ENCODE peak calls at places on chromosome 21, in five cellular contexts. E is AG09309, Z is AG10803, V is ovary, G is right atrium auricular region. F is an unnamed sample.
A peak's percentile ranks its signal among the peaks of the same experiment; 100 is the strongest.

GRCh38 chr21:14616303-14617039 is 70.4 kb upstream of the SAMSN1 start:
- DNase-seq in G (no peak), Z (no peak), V (no peak), E (no peak), F (no peak)

GRCh38 chr21:28338906-28339305 is 653.8 kb downstream of the LTN1 start:
- DNase-seq in G (no peak), Z (no peak), V (no peak), E (no peak), F (no peak)

GRCh38 chr21:28325618-28326017 is 667.1 kb downstream of the LTN1 start:
- DNase-seq in V (no peak), G (no peak), Z (no peak), E (no peak), F (no peak)

GRCh38 chr21:35178812-35179211 is 129.7 kb upstream of the RUNX1 start:
- DNase-seq in G (no peak), V (no peak), Z (peak; percentile 42), E (no peak), F (no peak)

GRCh38 chr21:39681845-39682244 is 63.1 kb upstream of the IGSF5 start:
- DNase-seq in Z (peak; percentile 86), G (no peak), E (peak; percentile 84), V (no peak), F (no peak)

GRCh38 chr21:46667735-46668380 is 32.4 kb downstream of the PRMT2 start:
- DNase-seq in Z (peak; percentile 39), V (no peak), G (no peak), E (no peak), F (no peak)

GRCh38 chr21:35324372-35325220 is 275.5 kb upstream of the RUNX1 start:
- DNase-seq in V (peak; percentile 29), Z (peak; percentile 94), G (no peak), E (peak; percentile 57), F (no peak)

GRCh38 chr21:35236090-35236489 is 187.0 kb upstream of the RUNX1 start:
- DNase-seq in Z (no peak), V (no peak), G (no peak), E (no peak), F (no peak)

GRCh38 chr21:38888956-38889605 is 83.4 kb downstream of the ETS2 start:
- DNase-seq in Z (peak; percentile 29), E (no peak), V (no peak), G (no peak), F (no peak)

GRCh38 chr21:38820471-38821239 is 14.9 kb downstream of the ETS2 start:
- DNase-seq in G (no peak), Z (peak; percentile 32), V (no peak), E (no peak), F (no peak)

GRCh38 chr21:38386967-38387366 is 111.3 kb downstream of the ERG start:
- DNase-seq in Z (no peak), E (no peak), V (no peak), G (no peak), F (no peak)

GRCh38 chr21:16169102-16169511 is 439.3 kb downstream of the USP25 start:
- DNase-seq in V (no peak), E (peak; percentile 57), Z (peak; percentile 64), G (no peak), F (no peak)

GRCh38 chr21:19684328-19684727 is 1280.7 kb upstream of the TMPRSS15 start:
- DNase-seq in G (no peak), Z (no peak), E (no peak), V (no peak), F (no peak)

GRCh38 chr21:23950344-23950743 is 1656.9 kb downstream of the MRPL39 start:
- DNase-seq in Z (no peak), E (no peak), G (no peak), V (no peak), F (no peak)

GRCh38 chr21:40186036-40186435 is 318.8 kb downstream of the PCP4 start:
- DNase-seq in V (no peak), E (peak; percentile 1), Z (peak; percentile 2), G (no peak), F (no peak)

GRCh38 chr21:46298083-46298412 is 11.9 kb downstream of the YBEY start:
- DNase-seq in V (no peak), E (no peak), Z (peak; percentile 30), G (no peak), F (no peak)

GRCh38 chr21:17730782-17731181 is 88.4 kb downstream of the C21orf91 start:
- DNase-seq in Z (peak; percentile 3), G (no peak), V (no peak), E (no peak), F (no peak)

GRCh38 chr21:14554948-14555347 is 8.8 kb upstream of the SAMSN1 start:
- DNase-seq in E (no peak), G (no peak), V (no peak), Z (no peak), F (no peak)

GRCh38 chr21:39756285-39756684 is 11.3 kb downstream of the IGSF5 start:
- DNase-seq in E (no peak), V (no peak), Z (no peak), G (no peak), F (no peak)

GRCh38 chr21:39422468-39423241 is 22.9 kb downstream of the LCA5L start:
- DNase-seq in G (no peak), V (no peak), E (no peak), Z (no peak), F (no peak)

GRCh38 chr21:23131177-23131576 is 2133.0 kb downstream of the NCAM2 start:
- DNase-seq in Z (no peak), V (no peak), E (no peak), G (no peak), F (no peak)

GRCh38 chr21:14547834-14548513 is 1.9 kb upstream of the SAMSN1 start:
- DNase-seq in Z (no peak), V (no peak), E (no peak), G (no peak), F (no peak)

GRCh38 chr21:23014021-23014420 is 2015.8 kb downstream of the NCAM2 start:
- DNase-seq in V (no peak), E (no peak), Z (no peak), G (no peak), F (no peak)

GRCh38 chr21:25801217-25802015 is 66.6 kb downstream of the GABPA start:
- DNase-seq in G (peak; percentile 83), E (peak; percentile 42), V (peak; percentile 38), Z (peak; percentile 79), F (peak; percentile 93)

GRCh38 chr21:38330671-38331070 is 73.9 kb downstream of the KCNJ15 start:
- DNase-seq in Z (no peak), V (no peak), E (no peak), G (no peak), F (no peak)

GRCh38 chr21:16976132-16976666 is 536.6 kb upstream of the CXADR start:
- DNase-seq in G (no peak), E (no peak), Z (no peak), V (no peak), F (no peak)

GRCh38 chr21:46454634-46455390 is 3.9 kb upstream of the DIP2A start:
- DNase-seq in G (no peak), E (no peak), Z (no peak), V (no peak), F (no peak)

GRCh38 chr21:16594191-16594590 is 864.4 kb downstream of the USP25 start:
- DNase-seq in G (no peak), V (no peak), E (no peak), Z (no peak), F (no peak)

GRCh38 chr21:14913576-14914146 is 151.1 kb downstream of the NRIP1 start:
- DNase-seq in Z (no peak), V (no peak), E (no peak), G (no peak), F (no peak)

GRCh38 chr21:21232320-21232719 is 234.1 kb downstream of the NCAM2 start:
- DNase-seq in E (no peak), V (no peak), G (no peak), Z (peak; percentile 60), F (no peak)
- TF ChIP-seq CTCF in E (peak; percentile 0), V (no peak), G (no peak), Z (peak; percentile 70), F (peak; percentile 5)

GRCh38 chr21:26845066-26845749 is at the start of gene ADAMTS1:
- DNase-seq in V (peak; percentile 97), G (peak; percentile 97), E (peak; percentile 80), Z (peak; percentile 91), F (peak; percentile 89)
- TF ChIP-seq CTCF in V (peak; percentile 29), G (no peak), E (peak; percentile 18), Z (peak; percentile 26), F (no peak)

GRCh38 chr21:29362758-29363157 is 64.0 kb downstream of the BACH1 start:
- DNase-seq in V (no peak), Z (no peak), E (no peak), G (no peak), F (no peak)

GRCh38 chr21:29366532-29366931 is 67.8 kb downstream of the BACH1 start:
- DNase-seq in G (no peak), Z (no peak), E (no peak), V (no peak), F (no peak)

GRCh38 chr21:29365636-29366305 is 67.0 kb downstream of the BACH1 start:
- DNase-seq in Z (no peak), G (no peak), V (no peak), E (no peak), F (no peak)

GRCh38 chr21:29359718-29360117 is 61.0 kb downstream of the BACH1 start:
- DNase-seq in V (no peak), Z (no peak), E (no peak), G (no peak), F (no peak)

DNA sequence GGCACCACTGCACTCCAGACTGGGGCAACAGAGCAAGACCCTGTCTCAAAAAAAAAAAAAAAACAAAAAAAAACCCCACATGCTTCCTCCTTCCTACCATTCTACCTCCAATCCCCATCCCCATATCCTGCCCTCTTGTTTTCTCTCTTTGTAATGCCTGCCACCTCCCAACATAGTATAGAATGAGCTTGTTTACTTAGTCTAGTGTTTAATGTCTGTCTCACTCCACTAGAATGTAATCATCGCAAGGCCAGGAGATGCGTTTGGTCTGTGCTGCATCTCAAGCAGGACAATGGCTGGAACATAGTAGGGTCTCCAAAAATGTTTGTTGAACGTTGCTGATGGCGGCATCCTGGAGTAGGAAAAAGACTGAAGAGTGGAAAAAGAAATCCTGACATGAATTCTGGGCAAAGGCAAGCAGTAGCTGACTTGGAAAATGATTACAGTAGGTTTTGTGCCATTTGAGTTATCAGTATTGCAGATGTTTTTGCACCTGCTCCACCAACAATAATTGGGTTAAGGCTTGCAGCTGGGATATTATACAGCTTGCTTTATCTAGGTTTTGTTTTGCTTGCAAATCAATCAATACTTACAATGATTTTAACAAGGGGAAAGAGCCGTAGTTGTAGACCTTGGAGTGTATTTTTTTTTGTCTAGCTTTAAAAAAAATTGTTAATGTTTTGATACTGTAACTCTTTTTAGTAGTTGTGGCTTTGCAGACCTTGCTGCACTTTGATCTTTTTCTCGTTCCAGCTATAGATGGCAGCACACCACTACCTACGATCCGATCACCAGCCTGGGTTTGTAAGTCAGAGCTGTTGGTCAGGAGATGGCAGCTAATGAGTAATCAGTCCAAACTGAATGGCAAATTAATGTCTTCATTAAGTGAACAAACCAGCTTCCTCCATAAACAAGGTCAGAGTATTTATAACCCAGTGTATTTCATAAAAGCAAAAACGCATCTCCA is 62.4 kb downstream of the BACH1 start:
- DNase-seq in E (no peak), Z (no peak), G (no peak), V (no peak), F (no peak)
- TF ChIP-seq CTCF in E (no peak), Z (no peak), G (no peak), V (no peak), F (no peak)

DNA sequence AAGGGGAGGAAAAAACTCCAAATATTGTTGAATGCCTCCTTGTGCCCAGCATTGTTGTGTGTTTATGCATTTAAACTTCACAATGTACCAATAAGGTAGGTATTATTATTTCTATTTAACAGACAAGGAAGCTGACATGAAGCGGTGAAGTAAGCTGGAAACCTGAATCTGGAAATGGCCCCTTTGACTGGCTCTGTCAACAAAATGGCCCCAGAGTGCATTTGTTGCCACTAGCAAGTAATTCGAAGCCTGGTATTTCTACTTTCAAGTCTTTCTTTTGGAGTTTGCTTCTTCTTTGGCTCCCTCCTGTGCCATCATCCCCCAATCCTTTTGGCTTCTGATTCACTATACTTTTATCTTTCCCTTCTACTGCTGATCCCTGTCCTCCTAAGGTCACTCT is 23.1 kb downstream of the CRYZL1 start:
- DNase-seq in E (no peak), V (no peak), Z (no peak), G (no peak), F (no peak)
- TF ChIP-seq CTCF in E (no peak), V (no peak), Z (no peak), G (no peak), F (no peak)